ENCODE peak calls at places on chromosomes 3 and 15, in four cellular contexts. One of them, this sample, is unnamed.

GRCh38 chr3:18355819-18356218 is 69.3 kb downstream of the SATB1 start:
- DNase-seq in stimulated activated CD4-positive, alpha-beta T cell treated with anti-CD3 and anti-CD28 coated beads, Interleukin-15, amount 100 ng/mL, for 1 hour: no peak
- DNase-seq in iPS-NIHi11: no peak
- DNase-seq in T-cell: no peak
- DNase-seq in this sample: no peak

GRCh38 chr3:186427627-186428026 is 65.6 kb upstream of the DGKG start:
- DNase-seq in stimulated activated CD4-positive, alpha-beta T cell treated with anti-CD3 and anti-CD28 coated beads, Interleukin-15, amount 100 ng/mL, for 1 hour: no peak
- DNase-seq in iPS-NIHi11: no peak
- DNase-seq in T-cell: no peak
- DNase-seq in this sample: no peak

GRCh38 chr15:59917504-59918157 is 86.5 kb upstream of the FOXB1 start:
- DNase-seq in stimulated activated CD4-positive, alpha-beta T cell treated with anti-CD3 and anti-CD28 coated beads, Interleukin-15, amount 100 ng/mL, for 1 hour: peak; percentile 46
- DNase-seq in iPS-NIHi11: peak; percentile 82
- DNase-seq in T-cell: peak; percentile 19
- DNase-seq in this sample: peak; percentile 63

GRCh38 chr15:69664572-69665326 is 212.1 kb downstream of the RPLP1 start:
- DNase-seq in stimulated activated CD4-positive, alpha-beta T cell treated with anti-CD3 and anti-CD28 coated beads, Interleukin-15, amount 100 ng/mL, for 1 hour: no peak
- DNase-seq in iPS-NIHi11: no peak
- DNase-seq in T-cell: no peak
- DNase-seq in this sample: no peak

GRCh38 chr3:184140436-184140835 is 5.3 kb downstream of the EIF2B5 start:
- DNase-seq in stimulated activated CD4-positive, alpha-beta T cell treated with anti-CD3 and anti-CD28 coated beads, Interleukin-15, amount 100 ng/mL, for 1 hour: no peak
- DNase-seq in iPS-NIHi11: no peak
- DNase-seq in T-cell: no peak
- DNase-seq in this sample: no peak

GRCh38 chr15:68342351-68342750 is 64.8 kb downstream of the FEM1B start:
- DNase-seq in stimulated activated CD4-positive, alpha-beta T cell treated with anti-CD3 and anti-CD28 coated beads, Interleukin-15, amount 100 ng/mL, for 1 hour: no peak
- DNase-seq in iPS-NIHi11: no peak
- DNase-seq in T-cell: no peak
- DNase-seq in this sample: no peak

GRCh38 chr15:58440181-58440910 is 8.6 kb downstream of the LIPC start:
- DNase-seq in stimulated activated CD4-positive, alpha-beta T cell treated with anti-CD3 and anti-CD28 coated beads, Interleukin-15, amount 100 ng/mL, for 1 hour: no peak
- DNase-seq in iPS-NIHi11: no peak
- DNase-seq in T-cell: no peak
- DNase-seq in this sample: no peak

GRCh38 chr3:81299486-81299885 is 462.0 kb downstream of the GBE1 start:
- DNase-seq in stimulated activated CD4-positive, alpha-beta T cell treated with anti-CD3 and anti-CD28 coated beads, Interleukin-15, amount 100 ng/mL, for 1 hour: no peak
- DNase-seq in iPS-NIHi11: no peak
- DNase-seq in T-cell: no peak
- DNase-seq in this sample: no peak

GRCh38 chr3:54954019-54954418 is 26.2 kb upstream of the LRTM1 start:
- DNase-seq in stimulated activated CD4-positive, alpha-beta T cell treated with anti-CD3 and anti-CD28 coated beads, Interleukin-15, amount 100 ng/mL, for 1 hour: no peak
- DNase-seq in iPS-NIHi11: peak; percentile 14
- DNase-seq in T-cell: no peak
- DNase-seq in this sample: no peak

GRCh38 chr3:8223766-8224165 is 277.9 kb upstream of the LMCD1 start:
- DNase-seq in stimulated activated CD4-positive, alpha-beta T cell treated with anti-CD3 and anti-CD28 coated beads, Interleukin-15, amount 100 ng/mL, for 1 hour: no peak
- DNase-seq in iPS-NIHi11: no peak
- DNase-seq in T-cell: no peak
- DNase-seq in this sample: no peak

GRCh38 chr15:78004919-78005634 is 72.4 kb downstream of the TBC1D2B start:
- DNase-seq in stimulated activated CD4-positive, alpha-beta T cell treated with anti-CD3 and anti-CD28 coated beads, Interleukin-15, amount 100 ng/mL, for 1 hour: no peak
- DNase-seq in iPS-NIHi11: no peak
- DNase-seq in T-cell: no peak
- DNase-seq in this sample: no peak

GRCh38 chr3:160245261-160245800 is 20.1 kb downstream of the C3orf80 start:
- DNase-seq in stimulated activated CD4-positive, alpha-beta T cell treated with anti-CD3 and anti-CD28 coated beads, Interleukin-15, amount 100 ng/mL, for 1 hour: no peak
- DNase-seq in iPS-NIHi11: no peak
- DNase-seq in T-cell: no peak
- DNase-seq in this sample: no peak

GRCh38 chr3:173977747-173978146 is 580.2 kb downstream of the NLGN1 start:
- DNase-seq in stimulated activated CD4-positive, alpha-beta T cell treated with anti-CD3 and anti-CD28 coated beads, Interleukin-15, amount 100 ng/mL, for 1 hour: no peak
- DNase-seq in iPS-NIHi11: no peak
- DNase-seq in T-cell: no peak
- DNase-seq in this sample: no peak

This sample was measured in iPS DF 19.7.